ENCODE peak calls at places on chromosomes 1 and 21, in seven cellular contexts. J, C, E, W, T, L and M are unnamed samples.

GRCh38 chr1:62325076-62325475 is 5.8 kb upstream of the KANK4 start:
- DNase-seq in J (no peak), C (no peak), E (no peak), W (peak; percentile 48), T (no peak), L (no peak), M (no peak)

GRCh38 chr1:11880911-11881748 is 22.4 kb upstream of the NPPB start:
- DNase-seq in J (peak; percentile 92), C (no peak), E (no peak), W (no peak), T (peak; percentile 91), L (no peak), M (no peak)

GRCh38 chr1:59043796-59044195 is 253.1 kb upstream of the FGGY start:
- DNase-seq in J (peak; percentile 83), C (no peak), E (no peak), W (peak; percentile 66), T (no peak), L (no peak), M (no peak)

GRCh38 chr1:24526940-24527542 is 24.4 kb downstream of the RCAN3 start:
- DNase-seq in J (peak; percentile 54), C (no peak), E (no peak), W (no peak), T (peak; percentile 41), L (no peak), M (no peak)

GRCh38 chr1:36880155-36881070 is 153.9 kb downstream of the GRIK3 start:
- DNase-seq in J (no peak), C (no peak), E (no peak), W (no peak), T (peak; percentile 5), L (peak; percentile 26), M (no peak)

GRCh38 chr21:34135330-34135729 is 62.0 kb downstream of the MRPS6 start:
- DNase-seq in J (no peak), C (no peak), E (no peak), W (no peak), T (no peak), L (no peak), M (no peak)

GRCh38 chr21:36839123-36839522 is 127.3 kb downstream of the HLCS start:
- DNase-seq in J (no peak), C (no peak), E (no peak), W (no peak), T (no peak), L (no peak), M (no peak)

GRCh38 chr1:46083579-46083978 is 48.9 kb downstream of the PIK3R3 start:
- DNase-seq in J (no peak), C (no peak), E (no peak), W (no peak), T (no peak), L (no peak), M (no peak)

GRCh38 chr21:33825898-33826297 is 89.7 kb downstream of the ATP5PO start:
- DNase-seq in J (no peak), C (no peak), E (no peak), W (no peak), T (no peak), L (no peak), M (no peak)

GRCh38 chr1:198118136-198118535 is 38.7 kb upstream of the NEK7 start:
- DNase-seq in J (peak; percentile 13), C (no peak), E (no peak), W (no peak), T (no peak), L (no peak), M (no peak)

GRCh38 chr1:116943438-116943837 is 33.7 kb downstream of the PTGFRN start:
- DNase-seq in J (no peak), C (no peak), E (no peak), W (no peak), T (no peak), L (no peak), M (no peak)

GRCh38 chr21:42337830-42338729 is 12.7 kb downstream of the TFF2 start:
- DNase-seq in J (peak; percentile 76), C (peak; percentile 47), E (no peak), W (peak; percentile 70), T (peak; percentile 55), L (peak; percentile 89), M (no peak)

GRCh38 chr21:40562603-40563002 is 284.4 kb downstream of the DSCAM start:
- DNase-seq in J (no peak), C (no peak), E (no peak), W (no peak), T (no peak), L (no peak), M (no peak)

GRCh38 chr1:15326691-15327530 is 79.9 kb downstream of the FHAD1 start:
- DNase-seq in J (peak; percentile 25), C (no peak), E (no peak), W (no peak), T (peak; percentile 47), L (no peak), M (no peak)

GRCh38 chr1:5864256-5864655 is 128.0 kb downstream of the NPHP4 start:
- DNase-seq in J (no peak), C (no peak), E (no peak), W (no peak), T (no peak), L (no peak), M (no peak)

GRCh38 chr1:228085287-228085926 is 2.9 kb downstream of the ARF1 start:
- DNase-seq in J (peak; percentile 94), C (no peak), E (no peak), W (peak; percentile 63), T (no peak), L (no peak), M (no peak)

GRCh38 chr1:107739183-107739582 is 225.8 kb downstream of the VAV3 start:
- DNase-seq in J (no peak), C (no peak), E (no peak), W (no peak), T (no peak), L (no peak), M (no peak)

GRCh38 chr1:17128361-17128760 is 9.1 kb upstream of the PADI2 start:
- DNase-seq in J (no peak), C (no peak), E (no peak), W (no peak), T (no peak), L (no peak), M (no peak)

GRCh38 chr1:204947338-204947737 is 76.7 kb downstream of the NFASC start:
- DNase-seq in J (no peak), C (no peak), E (no peak), W (no peak), T (no peak), L (no peak), M (no peak)

GRCh38 chr1:26471201-26471497 is 1.1 kb upstream of the HMGN2 start:
- DNase-seq in J (peak; percentile 26), C (no peak), E (no peak), W (no peak), T (no peak), L (no peak), M (no peak)

GRCh38 chr1:960371-961131 is at the start of gene KLHL17:
- DNase-seq in J (peak; percentile 92), C (peak; percentile 97), E (no peak), W (peak; percentile 32), T (peak; percentile 94), L (peak; percentile 89), M (peak; percentile 95)
- TF ChIP-seq POLR2AphosphoS5 in J (no peak), C (no peak), E (no peak), W (no peak), T (no peak), L (no peak), M (no peak)

DNA sequence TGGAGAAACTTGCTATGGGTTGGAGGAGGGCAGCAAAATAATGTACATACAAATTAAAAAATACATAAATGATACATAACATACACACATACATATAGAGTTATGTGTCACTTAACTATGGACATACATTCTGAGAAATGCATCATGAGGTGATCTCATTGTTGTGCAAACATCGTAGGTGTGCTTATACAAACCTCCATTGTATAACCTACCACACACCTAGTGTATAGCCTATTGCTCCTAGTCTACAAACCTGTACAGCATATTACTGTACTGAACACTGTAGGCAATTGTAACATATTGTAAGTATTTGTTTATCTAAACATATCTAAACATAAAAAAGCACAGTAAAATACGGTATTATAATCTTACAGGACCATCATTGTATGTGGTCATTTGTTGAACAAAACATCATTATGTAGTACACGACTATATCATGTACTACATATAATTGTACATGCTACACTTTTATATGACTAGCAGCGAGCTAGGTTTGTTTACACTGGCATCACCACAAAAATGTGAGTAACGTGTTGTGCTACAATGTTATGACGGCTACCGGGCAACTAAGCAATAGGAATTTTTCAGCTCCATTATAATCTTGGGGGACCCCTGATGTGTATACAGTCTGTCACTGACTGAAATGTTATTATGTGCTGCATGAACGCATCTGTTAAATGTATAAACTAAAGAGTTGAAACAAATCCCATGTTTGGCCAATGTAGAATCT is 35.5 kb downstream of the ITGB3BP start:
- DNase-seq in J (no peak), C (no peak), E (no peak), W (no peak), T (no peak), L (no peak), M (no peak)
- TF ChIP-seq TAF1 in J (no peak), C (no peak), E (no peak), W (no peak), T (no peak), L (no peak), M (no peak)

DNA sequence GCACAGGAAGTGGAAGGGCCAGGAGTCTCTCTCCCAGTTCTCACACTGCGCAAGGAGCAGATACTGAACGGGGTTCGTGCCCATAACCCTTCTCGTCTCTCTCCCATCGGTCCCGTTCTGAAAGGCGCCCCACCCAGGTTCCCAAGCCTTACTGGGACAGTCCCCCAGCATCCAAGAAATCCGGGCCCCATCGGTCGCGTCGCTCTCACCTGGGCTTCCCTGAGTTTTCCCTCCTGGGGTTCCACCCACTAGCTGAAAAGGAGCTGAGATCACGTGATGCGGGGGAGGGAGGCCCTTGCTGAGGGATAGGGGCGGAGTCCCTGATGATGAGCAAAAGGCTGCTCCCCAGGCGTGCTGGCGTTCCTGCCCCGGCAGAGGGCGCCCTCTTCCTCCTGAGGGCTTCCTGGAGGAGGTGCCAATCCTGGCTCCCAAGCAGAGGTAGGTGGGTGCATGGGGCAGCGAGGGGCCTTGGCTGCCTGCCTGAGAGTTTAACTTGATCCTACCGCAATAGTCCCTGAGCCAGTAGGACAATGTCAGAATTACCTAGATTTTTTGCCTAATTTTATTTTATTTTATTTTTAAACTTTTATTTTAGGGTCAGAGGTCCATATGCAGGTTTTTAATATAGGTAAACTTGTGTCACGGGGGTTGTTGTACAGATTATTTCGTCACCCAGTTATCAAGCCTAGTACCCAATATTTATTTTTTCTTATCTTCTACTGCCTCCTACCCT is at the start of gene SPOCD1:
- DNase-seq in J (peak; percentile 98), C (peak; percentile 55), E (peak; percentile 31), W (peak; percentile 85), T (peak; percentile 64), L (peak; percentile 100), M (peak; percentile 68)
- TF ChIP-seq POLR2AphosphoS5 in J (no peak), C (no peak), E (no peak), W (no peak), T (no peak), L (no peak), M (no peak)

DNA sequence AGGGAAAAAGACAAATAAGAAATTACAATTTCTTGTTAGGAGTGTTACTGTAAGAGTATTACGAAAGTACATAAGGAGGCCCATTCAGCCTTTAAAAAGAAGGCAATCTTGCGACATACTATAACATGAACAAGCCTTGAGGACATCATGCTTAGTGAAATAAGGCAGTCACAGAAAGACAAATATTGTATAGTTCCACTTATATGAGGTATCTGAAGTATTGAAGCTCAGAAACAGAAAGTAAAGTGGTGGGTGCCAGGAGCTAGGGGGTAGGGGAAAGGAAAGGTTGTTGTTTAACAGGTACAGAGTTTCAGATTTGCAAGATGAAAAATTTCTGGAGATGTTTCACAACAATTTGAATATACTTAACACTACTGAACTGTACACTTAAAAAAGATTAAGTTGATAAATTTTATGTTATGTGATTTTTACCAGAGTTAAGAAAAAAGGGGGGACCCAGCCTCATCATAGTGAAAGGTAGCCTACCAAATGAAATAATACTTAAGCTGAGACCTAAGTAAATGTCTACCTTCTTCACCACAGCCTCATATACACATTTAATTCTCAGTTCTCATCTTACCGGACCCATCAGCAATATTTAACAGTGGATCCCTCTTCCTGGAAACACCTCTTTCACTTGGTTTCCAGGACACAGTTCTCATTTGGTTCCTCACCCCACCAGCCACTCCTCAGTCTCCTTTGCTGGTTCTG is 19.5 kb downstream of the USP24 start:
- DNase-seq in J (no peak), C (no peak), E (no peak), W (no peak), T (no peak), L (no peak), M (no peak)
- TF ChIP-seq TAF1 in J (no peak), C (no peak), E (no peak), W (no peak), T (no peak), L (no peak), M (no peak)